ENCODE peak calls at places on chromosomes 13 and 19, in four cellular contexts. E is neural progenitor cell, V is psoas muscle, P is H1. M is an unnamed sample. For H3K4me1, the result is how much of the 10 kb centered on the place peaks cover.

GRCh38 chr19:52941941-52942370 is 18.7 kb upstream of the ZNF888 start:
- DNase-seq in E (peak), V (peak), P (no peak), M (no peak)

GRCh38 chr19:41377977-41378707 is 1.8 kb downstream of the TMEM91 start:
- DNase-seq in E (peak), V (no peak), P (peak), M (no peak)

GRCh38 chr19:8000298-8001038 is 5.0 kb downstream of the ELAVL1 start:
- DNase-seq in E (no peak), V (no peak), P (no peak), M (no peak)

GRCh38 chr13:70723732-70724131 is 615.5 kb upstream of the KLHL1 start:
- DNase-seq in E (no peak), V (no peak), P (no peak), M (no peak)

GRCh38 chr13:81493144-81493543 is 1152.2 kb upstream of the SPRY2 start:
- DNase-seq in E (no peak), V (no peak), P (no peak), M (no peak)

GRCh38 chr13:24183741-24184182 is 23.2 kb downstream of the SPATA13 start:
- DNase-seq in E (no peak), V (no peak), P (no peak), M (no peak)

GRCh38 chr13:50228527-50228926 is 213.3 kb downstream of the KCNRG start:
- DNase-seq in E (no peak), V (no peak), P (no peak), M (no peak)

GRCh38 chr19:8576273-8576993 is 809 bp downstream of the MYO1F start:
- DNase-seq in E (no peak), V (no peak), P (no peak), M (no peak)

GRCh38 chr13:26707122-26708006 is 53.2 kb downstream of the GPR12 start:
- DNase-seq in E (peak), V (no peak), P (peak), M (no peak)

GRCh38 chr19:13817615-13818371 is 22.6 kb downstream of the ZSWIM4 start:
- DNase-seq in E (peak), V (no peak), P (peak), M (no peak)

GRCh38 chr13:41061914-41062837 is 867 bp downstream of the WBP4 start:
- DNase-seq in E (no peak), V (no peak), P (no peak), M (peak)

GRCh38 chr19:51610576-51610975 is 19.6 kb downstream of the SIGLEC5 start:
- DNase-seq in E (no peak), V (no peak), P (no peak), M (no peak)

GRCh38 chr19:8724276-8724675 is 2.8 kb downstream of the OR2Z1 start:
- DNase-seq in E (no peak), V (no peak), P (no peak), M (no peak)

GRCh38 chr13:109704771-109705628 is 81.4 kb downstream of the IRS2 start:
- DNase-seq in E (no peak), V (peak), P (no peak), M (no peak)

GRCh38 chr19:7528522-7529245 is 6.3 kb downstream of the MCOLN1 start:
- DNase-seq in E (no peak), V (no peak), P (no peak), M (no peak)

GRCh38 chr19:46000497-46001246 is 5.4 kb downstream of the CCDC61 start:
- DNase-seq in E (peak), V (peak), P (no peak), M (no peak)

GRCh38 chr13:59962343-59962742 is 201.4 kb downstream of the DIAPH3 start:
- DNase-seq in E (no peak), V (no peak), P (no peak), M (no peak)

GRCh38 chr19:46009530-46010510 is 13.0 kb downstream of the PGLYRP1 start:
- DNase-seq in E (peak), V (peak), P (no peak), M (peak)

GRCh38 chr13:38348890-38349289 is 761 bp upstream of the UFM1 start:
- DNase-seq in E (no peak), V (no peak), P (no peak), M (no peak)

GRCh38 chr19:42471554-42472249 is 29.0 kb upstream of the CXCL17 start:
- DNase-seq in E (no peak), V (no peak), P (no peak), M (no peak)

GRCh38 chr19:2456301-2456570 is 523 bp downstream of the LMNB2 start:
- DNase-seq in E (no peak), V (no peak), P (no peak), M (no peak)

GRCh38 chr19:1254081-1254527 is 5.7 kb downstream of the MIDN start:
- DNase-seq in E (no peak), V (peak), P (no peak), M (no peak)

GRCh38 chr19:51772977-51773376 is 12.0 kb downstream of the FPR2 start:
- DNase-seq in E (no peak), V (no peak), P (no peak), M (no peak)

GRCh38 chr19:29583196-29584006 is 22.7 kb upstream of the POP4 start:
- DNase-seq in E (no peak), V (no peak), P (no peak), M (no peak)

GRCh38 chr19:50205681-50206138 is 2.3 kb downstream of the MYH14 start:
- DNase-seq in E (peak), V (no peak), P (no peak), M (no peak)

GRCh38 chr19:2702170-2703076 is at the start of gene GNG7:
- DNase-seq in E (peak), V (peak), P (no peak), M (peak)

GRCh38 chr19:39390460-39390758 is 497 bp downstream of the PAF1 start:
- DNase-seq in E (no peak), V (no peak), P (no peak), M (no peak)

GRCh38 chr19:19619121-19619848 is 798 bp upstream of the PBX4 start:
- DNase-seq in E (no peak), V (no peak), P (no peak), M (no peak)

GRCh38 chr19:5798244-5798643 is 6.6 kb upstream of the NRTN start:
- DNase-seq in E (no peak), V (no peak), P (no peak), M (no peak)
- H3K4me1 ChIP-seq in E (under half), V (under half), P (under half), M (under half)

GRCh38 chr19:55113570-55114039 is 3.8 kb downstream of the PPP1R12C start:
- DNase-seq in E (peak), V (peak), P (no peak), M (peak)

GRCh38 chr19:55112781-55113569 is 4.5 kb downstream of the PPP1R12C start:
- DNase-seq in E (no peak), V (no peak), P (no peak), M (no peak)

GRCh38 chr19:55116232-55117062 is 990 bp downstream of the PPP1R12C start:
- DNase-seq in E (peak), V (peak), P (no peak), M (peak)

GRCh38 chr19:55115446-55116065 is 1.9 kb downstream of the PPP1R12C start:
- DNase-seq in E (no peak), V (no peak), P (no peak), M (no peak)

GRCh38 chr19:55114566-55115145 is 2.8 kb downstream of the PPP1R12C start:
- DNase-seq in E (no peak), V (no peak), P (no peak), M (no peak)
- H3K4me1 ChIP-seq in E (under half), V (under half), P (under half), M (under half)

GRCh38 chr19:18155095-18156087 is 2.4 kb downstream of the PIK3R2 start:
- DNase-seq in E (no peak), V (no peak), P (no peak), M (no peak)
- H3K4me1 ChIP-seq in E (under half), V (half or more), P (under half), M (under half)

DNA sequence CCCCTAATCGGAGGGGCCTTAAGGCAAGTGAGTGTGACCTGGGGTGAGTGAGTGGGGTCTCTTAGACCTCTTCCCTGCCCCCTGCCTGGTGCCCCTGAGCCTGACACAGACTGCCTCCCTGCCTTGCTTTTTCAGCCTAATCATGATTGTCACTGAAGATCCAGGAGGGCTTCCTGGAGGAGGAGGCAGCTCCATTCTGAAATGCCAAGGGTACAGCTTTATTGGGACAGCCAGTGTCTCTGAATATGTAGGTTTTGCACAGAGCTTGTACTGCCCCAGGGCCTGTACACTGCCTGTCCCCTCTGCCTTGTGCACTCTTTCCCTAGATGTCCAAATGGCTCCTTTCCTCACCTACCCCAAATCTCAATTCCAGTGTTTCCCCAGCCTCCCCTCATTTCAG is 26.1 kb upstream of the SEMA6B start:
- DNase-seq in E (no peak), V (no peak), P (no peak), M (no peak)
- H3K4me1 ChIP-seq in E (under half), V (under half), P (under half), M (under half)

DNA sequence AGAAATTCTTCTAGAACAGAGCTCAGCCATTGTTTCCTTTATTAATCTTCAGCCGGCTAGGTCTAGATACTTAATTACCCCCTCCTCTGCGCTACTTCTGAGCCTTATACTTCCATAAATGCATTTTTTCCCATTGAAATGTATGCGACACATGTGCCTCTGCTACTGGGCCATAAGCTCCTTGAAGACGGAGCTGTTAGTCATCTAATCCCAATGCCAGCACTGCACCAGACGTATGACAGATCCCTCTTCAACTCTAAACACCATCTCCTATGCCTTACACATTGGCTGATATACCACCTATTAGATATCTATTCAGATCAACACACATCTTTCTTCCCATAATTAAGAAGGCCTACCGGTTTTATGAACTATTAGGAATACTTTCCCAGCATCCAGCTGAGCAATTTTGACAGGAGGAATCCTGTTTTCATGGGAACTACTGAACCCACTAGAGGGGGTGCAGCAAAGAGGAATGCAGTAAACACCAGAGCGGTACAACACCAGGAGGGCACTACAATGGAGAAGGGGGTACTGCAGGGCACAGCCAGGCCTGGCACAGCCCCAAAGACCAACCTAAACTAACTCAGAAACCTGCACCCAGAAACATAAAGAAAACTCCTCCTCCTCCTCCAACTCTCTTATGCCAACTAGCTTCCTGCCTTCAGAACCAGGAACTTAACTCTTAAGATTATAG is 18.8 kb downstream of the STK24 start:
- DNase-seq in E (no peak), V (no peak), P (no peak), M (no peak)
- H3K4me1 ChIP-seq in E (under half), V (under half), P (under half), M (half or more)

GRCh38 chr19:10603084-10603872 is 16.2 kb upstream of the AP1M2 start:
- DNase-seq in E (peak), V (peak), P (no peak), M (peak)
- H3K4me1 ChIP-seq in E (under half), V (under half), P (under half), M (under half)

GRCh38 chr13:39587939-39588338 is 15.1 kb downstream of the LHFPL6 start:
- DNase-seq in E (no peak), V (no peak), P (no peak), M (no peak)

GRCh38 chr13:39588384-39588783 is 14.6 kb downstream of the LHFPL6 start:
- DNase-seq in E (no peak), V (no peak), P (no peak), M (no peak)

GRCh38 chr13:39586956-39587605 is 15.9 kb downstream of the LHFPL6 start:
- DNase-seq in E (no peak), V (no peak), P (no peak), M (no peak)

GRCh38 chr13:39586142-39586541 is 16.9 kb downstream of the LHFPL6 start:
- DNase-seq in E (no peak), V (no peak), P (no peak), M (no peak)

DNA sequence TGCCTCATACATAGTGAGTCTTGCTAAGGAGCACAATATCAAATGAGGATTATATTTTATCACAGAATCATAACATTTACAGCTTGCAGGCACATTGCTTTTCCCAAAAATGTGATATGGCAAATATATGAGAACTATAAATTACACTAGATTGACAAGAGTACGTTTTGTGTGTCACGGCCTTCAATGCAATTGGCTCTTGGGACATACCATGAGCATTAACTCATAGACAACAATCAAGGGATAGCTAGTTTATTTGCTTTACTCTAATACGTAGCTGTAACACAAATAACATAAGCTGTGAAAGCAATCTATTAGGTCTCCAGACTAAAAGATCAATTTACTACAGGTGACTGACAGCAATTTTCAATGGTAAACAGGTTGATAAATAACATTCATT is 17.8 kb downstream of the LHFPL6 start:
- DNase-seq in E (no peak), V (no peak), P (no peak), M (no peak)
- H3K4me1 ChIP-seq in E (under half), V (under half), P (under half), M (under half)